ENCODE peak calls at places on chromosome 18, in ten cellular contexts. Z is T follicular helper cell; I is NCI-H187; K is iPS DF 6.9; N is nucleus accumbens; O is activated T-helper 1 cell treated with Interleukin-2 at 50 U/mL for 16 hours; G is cardiac muscle cell; B is cardiac fibroblast; E is activated naive CD8-positive, alpha-beta T cell treated with anti-CD3 and anti-CD28 coated beads, Interleukin-2, amount 50 U/mL, for 16 hours; T is NCI-H748 treated with DMSO at 0.1 percent for 48 hours. L is an unnamed sample.

GRCh38 chr18:48201952-48202898 is 207.0 kb downstream of the ZBTB7C start:
- DNase-seq in Z (no peak), I (no peak), K (no peak), N (no peak), O (no peak), G (no peak), B (no peak), E (no peak), T (no peak), L (no peak)

GRCh38 chr18:79523738-79524180 is 128.0 kb downstream of the NFATC1 start:
- DNase-seq in Z (peak), I (no peak), K (no peak), N (no peak), O (peak), G (no peak), B (no peak), E (peak), T (no peak), L (peak)

GRCh38 chr18:48129621-48130082 is 199.2 kb upstream of the SMAD2 start:
- DNase-seq in Z (no peak), I (no peak), K (no peak), N (no peak), O (no peak), G (no peak), B (no peak), E (no peak), T (no peak), L (no peak)

GRCh38 chr18:2958819-2959298 is 54.1 kb downstream of the LPIN2 start:
- DNase-seq in Z (no peak), I (no peak), K (no peak), N (no peak), O (no peak), G (peak), B (peak), E (no peak), T (no peak), L (no peak)

GRCh38 chr18:79988925-79989361 is 580 bp upstream of the TXNL4A start:
- DNase-seq in Z (no peak), I (no peak), K (no peak), N (peak), O (no peak), G (peak), B (peak), E (no peak), T (no peak), L (no peak)

GRCh38 chr18:31154186-31154585 is 8.5 kb downstream of the DSC1 start:
- DNase-seq in Z (no peak), I (no peak), K (no peak), N (no peak), O (no peak), G (no peak), B (no peak), E (no peak), T (no peak), L (no peak)

GRCh38 chr18:23311346-23312103 is 141.6 kb upstream of the RIOK3 start:
- DNase-seq in Z (no peak), I (no peak), K (no peak), N (no peak), O (no peak), G (peak), B (peak), E (no peak), T (no peak), L (no peak)

GRCh38 chr18:77199707-77200106 is 49.9 kb upstream of the GALR1 start:
- DNase-seq in Z (no peak), I (no peak), K (no peak), N (no peak), O (no peak), G (no peak), B (no peak), E (no peak), T (no peak), L (no peak)

GRCh38 chr18:21257383-21257782 is 15.4 kb downstream of the GREB1L start:
- DNase-seq in Z (no peak), I (no peak), K (no peak), N (no peak), O (no peak), G (peak), B (peak), E (no peak), T (no peak), L (no peak)

GRCh38 chr18:29378739-29379138 is 1201.8 kb upstream of the CDH2 start:
- DNase-seq in Z (no peak), I (no peak), K (no peak), N (no peak), O (no peak), G (no peak), B (peak), E (no peak), T (no peak), L (no peak)

GRCh38 chr18:9137168-9138066 is 836 bp downstream of the ANKRD12 start:
- DNase-seq in Z (peak), I (peak), K (no peak), N (peak), O (peak), G (peak), B (peak), E (peak), T (peak), L (peak)

GRCh38 chr18:44636241-44636640 is 44.4 kb upstream of the SETBP1 start:
- DNase-seq in Z (no peak), I (no peak), K (no peak), N (no peak), O (no peak), G (no peak), B (no peak), E (no peak), T (no peak), L (no peak)

GRCh38 chr18:987325-988186 is 82.9 kb downstream of the ADCYAP1 start:
- DNase-seq in Z (no peak), I (no peak), K (no peak), N (no peak), O (no peak), G (peak), B (peak), E (no peak), T (no peak), L (no peak)

GRCh38 chr18:78459646-78460045 is 520.0 kb upstream of the SALL3 start:
- DNase-seq in Z (no peak), I (no peak), K (no peak), N (no peak), O (no peak), G (no peak), B (no peak), E (no peak), T (no peak), L (no peak)

GRCh38 chr18:45997689-45998088 is 30.6 kb upstream of the EPG5 start:
- DNase-seq in Z (no peak), I (no peak), K (no peak), N (no peak), O (peak), G (no peak), B (no peak), E (no peak), T (no peak), L (no peak)

GRCh38 chr18:59374112-59374511 is 15.0 kb upstream of the LMAN1 start:
- DNase-seq in Z (no peak), I (no peak), K (no peak), N (no peak), O (no peak), G (no peak), B (no peak), E (no peak), T (no peak), L (no peak)

GRCh38 chr18:54607213-54607934 is 16.3 kb downstream of the DYNAP start:
- DNase-seq in Z (no peak), I (no peak), K (peak), N (no peak), O (no peak), G (peak), B (peak), E (no peak), T (peak), L (no peak)

GRCh38 chr18:24792164-24792563 is 331.7 kb downstream of the HRH4 start:
- DNase-seq in Z (no peak), I (no peak), K (no peak), N (no peak), O (no peak), G (no peak), B (no peak), E (no peak), T (no peak), L (no peak)

GRCh38 chr18:27009293-27009692 is 143.8 kb upstream of the AQP4 start:
- DNase-seq in Z (no peak), I (no peak), K (no peak), N (no peak), O (no peak), G (no peak), B (no peak), E (no peak), T (no peak), L (no peak)

GRCh38 chr18:63447066-63447465 is 24.8 kb upstream of the VPS4B start:
- DNase-seq in Z (no peak), I (no peak), K (no peak), N (no peak), O (no peak), G (no peak), B (no peak), E (no peak), T (no peak), L (no peak)

GRCh38 chr18:8988262-8988871 is 114.1 kb upstream of the NDUFV2 start:
- DNase-seq in Z (peak), I (no peak), K (peak), N (peak), O (peak), G (peak), B (peak), E (no peak), T (peak), L (peak)

GRCh38 chr18:63336366-63337099 is 17.0 kb upstream of the BCL2 start:
- DNase-seq in Z (no peak), I (no peak), K (no peak), N (no peak), O (no peak), G (peak), B (peak), E (no peak), T (no peak), L (no peak)

GRCh38 chr18:73007935-73008308 is 140.1 kb upstream of the NETO1 start:
- DNase-seq in Z (no peak), I (no peak), K (no peak), N (no peak), O (no peak), G (no peak), B (no peak), E (no peak), T (no peak), L (no peak)

GRCh38 chr18:66124394-66124793 is 373.6 kb downstream of the CDH7 start:
- DNase-seq in Z (no peak), I (no peak), K (no peak), N (no peak), O (no peak), G (no peak), B (peak), E (no peak), T (no peak), L (no peak)

GRCh38 chr18:49749563-49749962 is 63.8 kb downstream of the ACAA2 start:
- DNase-seq in Z (no peak), I (no peak), K (no peak), N (no peak), O (no peak), G (no peak), B (no peak), E (no peak), T (no peak), L (no peak)